ENCODE peak calls at places on chromosomes 4 and X, in nine cellular contexts. Z is smooth muscle cell of the brain vasculature; H is activated CD4-positive, alpha-beta T cell treated with anti-CD3 and anti-CD28 coated beads, Interleukin-2, amount 50 U/mL, for 24 hours; Y is iPS-NIHi11; U is Right ventricle myocardium superior; C is SHP77; F is osteocyte; E is stimulated activated naive CD4-positive, alpha-beta T cell; O is GM23248. L is an unnamed sample.

GRCh38 chrX:40132751-40133150 is 35.0 kb upstream of the BCOR start:
- DNase-seq in U (peak), Y (no peak), E (no peak), F (no peak), H (no peak), Z (no peak), C (no peak), O (peak), L (no peak)

GRCh38 chrX:2658585-2659292 is 32.4 kb upstream of the CD99 start:
- DNase-seq in Z (no peak), C (no peak), U (no peak), E (no peak), F (no peak), Y (no peak), O (no peak), H (no peak), L (no peak)

GRCh38 chr4:113837397-113837796 is 75.9 kb upstream of the CAMK2D start:
- DNase-seq in U (no peak), E (no peak), O (peak), F (no peak), Z (no peak), C (no peak), H (no peak), Y (no peak), L (no peak)

GRCh38 chr4:74536557-74536956 is 91.6 kb downstream of the AREG start:
- DNase-seq in Y (no peak), C (no peak), E (no peak), O (peak), H (no peak), U (no peak), F (no peak), Z (no peak), L (no peak)

GRCh38 chrX:24371391-24371972 is 11.0 kb downstream of the SUPT20HL1 start:
- DNase-seq in E (peak), F (no peak), U (peak), Z (peak), Y (peak), C (peak), O (peak), H (peak), L (no peak)

GRCh38 chrX:154121961-154122360 is 22.1 kb upstream of the OPN1LW start:
- DNase-seq in Y (no peak), H (no peak), F (no peak), C (no peak), E (no peak), U (no peak), O (no peak), Z (no peak), L (no peak)

GRCh38 chr4:121336706-121337105 is 44.1 kb downstream of the QRFPR start:
- DNase-seq in H (no peak), E (no peak), Z (no peak), U (no peak), F (no peak), C (no peak), O (no peak), Y (no peak), L (no peak)

GRCh38 chr4:76943790-76944189 is 5.8 kb upstream of the SEPTIN11 start:
- DNase-seq in Y (no peak), Z (no peak), O (peak), U (peak), E (no peak), H (no peak), F (no peak), C (no peak), L (no peak)

GRCh38 chrX:49162620-49163019 is at the start of gene MAGIX:
- DNase-seq in U (no peak), Y (no peak), O (no peak), Z (no peak), H (no peak), F (no peak), C (no peak), E (no peak), L (no peak)

L was measured in type B pancreatic cell.